ENCODE peak calls at places on chromosomes 3 and 15, in five cellular contexts. E, J, H, G and D are unnamed samples.

GRCh38 chr15:85480923-85481322 is 100.5 kb downstream of the AKAP13 start:
- DNase-seq in E (no peak), J (no peak), H (no peak), G (no peak), D (no peak)

GRCh38 chr15:34795267-34796081 is at the start of gene ACTC1:
- DNase-seq in E (peak), J (no peak), H (peak), G (no peak), D (peak)

GRCh38 chr3:136811701-136812100 is 7.2 kb upstream of the SLC35G2 start:
- DNase-seq in E (no peak), J (no peak), H (no peak), G (no peak), D (no peak)

GRCh38 chr15:88704791-88705768 is 66.3 kb downstream of the ISG20 start:
- DNase-seq in E (no peak), J (no peak), H (no peak), G (no peak), D (no peak)

GRCh38 chr3:45950686-45951600 is 7.7 kb downstream of the CXCR6 start:
- DNase-seq in E (no peak), J (no peak), H (no peak), G (no peak), D (no peak)

GRCh38 chr3:57393957-57394356 is 101.5 kb upstream of the ASB14 start:
- DNase-seq in E (no peak), J (no peak), H (no peak), G (no peak), D (no peak)

GRCh38 chr15:100602822-100603393 is 519 bp downstream of the ASB7 start:
- DNase-seq in E (peak), J (peak), H (peak), G (peak), D (peak)

GRCh38 chr15:101320501-101321052 is 25.5 kb upstream of the SNRPA1 start:
- DNase-seq in E (no peak), J (no peak), H (no peak), G (no peak), D (peak)

GRCh38 chr3:45914362-45915077 is 28.2 kb downstream of the CCR9 start:
- DNase-seq in E (no peak), J (no peak), H (no peak), G (no peak), D (no peak)

GRCh38 chr15:47717036-47717611 is at the start of gene SEMA6D:
- DNase-seq in E (peak), J (peak), H (no peak), G (peak), D (peak)

GRCh38 chr3:71987828-71988227 is 202.9 kb upstream of the PROK2 start:
- DNase-seq in E (no peak), J (peak), H (no peak), G (no peak), D (no peak)

GRCh38 chr3:165491487-165491886 is 295.3 kb upstream of the SLITRK3 start:
- DNase-seq in E (no peak), J (no peak), H (no peak), G (no peak), D (peak)

GRCh38 chr15:82048809-82049208 is 3.0 kb upstream of the MEX3B start:
- DNase-seq in E (no peak), J (no peak), H (no peak), G (no peak), D (no peak)

GRCh38 chr15:67097893-67098740 is 32.7 kb downstream of the SMAD3 start:
- DNase-seq in E (no peak), J (no peak), H (peak), G (no peak), D (peak)

GRCh38 chr3:158912621-158913020 is 110.8 kb downstream of the MFSD1 start:
- DNase-seq in E (no peak), J (no peak), H (no peak), G (no peak), D (no peak)

GRCh38 chr15:65906396-65906795 is 37.1 kb downstream of the RAB11A start:
- DNase-seq in E (no peak), J (no peak), H (no peak), G (no peak), D (no peak)

GRCh38 chr3:178522200-178523052 is 13.8 kb upstream of the KCNMB2 start:
- DNase-seq in E (no peak), J (no peak), H (no peak), G (no peak), D (no peak)

GRCh38 chr15:91857772-91858171 is 4.3 kb downstream of the SLCO3A1 start:
- DNase-seq in E (no peak), J (no peak), H (no peak), G (no peak), D (no peak)

GRCh38 chr3:4949659-4950058 is 29.6 kb upstream of the BHLHE40 start:
- DNase-seq in E (no peak), J (no peak), H (no peak), G (no peak), D (no peak)

GRCh38 chr3:10867384-10867783 is 51.4 kb downstream of the SLC6A11 start:
- DNase-seq in E (no peak), J (peak), H (peak), G (no peak), D (no peak)

DNA sequence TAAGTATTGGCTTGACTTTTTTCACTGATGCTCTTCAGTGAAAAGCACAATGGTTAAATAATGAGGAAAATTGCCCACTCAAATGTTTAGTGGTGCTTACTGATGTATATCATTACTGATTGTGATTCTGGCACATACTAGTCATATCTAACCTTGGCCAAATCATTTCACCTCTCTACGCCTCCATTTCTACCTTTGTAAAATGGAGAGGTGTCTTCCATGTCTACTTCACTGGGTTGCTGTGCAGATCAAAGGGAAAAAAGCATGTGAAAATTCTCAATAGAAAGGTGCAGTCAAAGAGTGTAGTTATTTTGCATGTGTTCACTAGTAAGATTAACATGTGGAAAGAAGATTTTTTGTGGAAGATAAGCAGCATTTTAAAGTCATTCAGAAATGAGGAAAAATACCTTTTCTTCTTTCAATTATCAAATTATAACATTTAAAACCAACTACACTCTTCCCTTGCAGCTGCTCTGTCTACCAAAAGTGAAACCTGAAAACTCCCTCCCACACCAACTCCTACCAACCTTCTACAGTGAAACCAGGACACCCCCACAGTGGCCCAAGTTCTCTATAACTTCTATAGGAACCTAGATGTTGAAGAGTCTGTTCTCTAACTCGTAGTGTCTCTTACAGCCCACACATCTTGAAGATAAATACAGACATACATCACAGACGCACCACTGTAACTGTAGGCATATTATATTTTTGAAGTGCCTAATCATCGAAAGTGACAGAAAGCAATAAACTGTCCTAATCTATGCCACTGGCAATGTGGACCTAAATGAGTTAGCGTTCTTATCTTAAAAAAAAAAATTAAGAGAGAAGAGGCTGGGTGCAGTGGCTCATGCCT is 1.4 kb downstream of the CD200R1 start:
- DNase-seq in E (no peak), J (no peak), H (no peak), G (no peak), D (no peak)
- TF ChIP-seq BHLHE40 in E (no peak), J (no peak), H (no peak), G (no peak), D (no peak)

GRCh38 chr15:71162309-71162708 is 47.0 kb downstream of the THSD4 start:
- DNase-seq in E (no peak), J (no peak), H (no peak), G (no peak), D (no peak)

GRCh38 chr15:71171195-71171594 is 55.9 kb downstream of the THSD4 start:
- DNase-seq in E (no peak), J (no peak), H (no peak), G (no peak), D (no peak)

GRCh38 chr15:71170163-71170562 is 54.9 kb downstream of the THSD4 start:
- DNase-seq in E (no peak), J (no peak), H (no peak), G (no peak), D (no peak)

GRCh38 chr15:71168163-71168832 is 53.0 kb downstream of the THSD4 start:
- DNase-seq in E (no peak), J (no peak), H (no peak), G (no peak), D (no peak)

DNA sequence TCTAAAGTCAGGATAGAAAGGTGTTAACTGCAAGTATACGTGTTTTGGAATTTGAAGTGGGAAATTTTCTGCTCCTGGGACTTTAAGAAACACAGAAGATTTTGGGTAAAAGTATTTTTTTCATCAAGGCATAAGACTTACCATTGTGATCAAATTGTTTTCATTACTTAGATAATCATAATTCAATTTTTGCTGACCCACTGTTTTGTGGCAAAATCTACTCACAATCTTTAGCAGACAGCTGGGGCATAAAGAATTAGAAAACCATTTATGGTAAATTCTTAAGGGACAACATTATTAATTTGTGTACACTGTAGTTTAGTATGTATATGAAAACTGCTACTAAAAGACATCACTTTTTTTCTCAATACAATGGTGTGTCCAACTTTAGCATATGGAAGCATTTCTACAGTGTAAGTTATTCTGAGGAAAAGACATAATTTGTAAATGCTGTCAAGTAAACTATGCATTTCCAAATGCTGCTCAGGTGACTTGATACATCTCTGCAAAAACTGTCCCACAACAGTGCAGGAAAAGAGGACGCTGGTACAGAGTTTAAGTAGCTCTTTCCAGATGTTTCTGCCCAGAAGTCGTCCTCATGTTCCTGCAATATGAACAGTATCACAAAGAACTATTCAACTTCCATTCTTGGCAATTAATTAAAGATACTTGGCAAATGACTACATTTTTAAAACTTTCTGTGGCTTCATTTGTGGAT is 52.3 kb downstream of the THSD4 start:
- DNase-seq in E (no peak), J (no peak), H (no peak), G (no peak), D (no peak)
- TF ChIP-seq BHLHE40 in E (no peak), J (no peak), H (no peak), G (no peak), D (no peak)

GRCh38 chr15:95975212-95975611 is 355.3 kb upstream of the NR2F2 start:
- DNase-seq in E (no peak), J (no peak), H (no peak), G (no peak), D (no peak)
- TF ChIP-seq BHLHE40 in E (no peak), J (no peak), H (no peak), G (no peak), D (no peak)

GRCh38 chr3:138084196-138084595 is 31.2 kb downstream of the DZIP1L start:
- DNase-seq in E (no peak), J (no peak), H (no peak), G (no peak), D (no peak)

GRCh38 chr3:138082085-138082991 is 33.1 kb downstream of the DZIP1L start:
- DNase-seq in E (no peak), J (peak), H (no peak), G (peak), D (peak)

GRCh38 chr3:138081371-138082084 is 33.9 kb downstream of the DZIP1L start:
- DNase-seq in E (no peak), J (no peak), H (no peak), G (no peak), D (peak)

GRCh38 chr3:138079901-138080300 is 35.5 kb downstream of the DZIP1L start:
- DNase-seq in E (no peak), J (no peak), H (no peak), G (no peak), D (peak)

DNA sequence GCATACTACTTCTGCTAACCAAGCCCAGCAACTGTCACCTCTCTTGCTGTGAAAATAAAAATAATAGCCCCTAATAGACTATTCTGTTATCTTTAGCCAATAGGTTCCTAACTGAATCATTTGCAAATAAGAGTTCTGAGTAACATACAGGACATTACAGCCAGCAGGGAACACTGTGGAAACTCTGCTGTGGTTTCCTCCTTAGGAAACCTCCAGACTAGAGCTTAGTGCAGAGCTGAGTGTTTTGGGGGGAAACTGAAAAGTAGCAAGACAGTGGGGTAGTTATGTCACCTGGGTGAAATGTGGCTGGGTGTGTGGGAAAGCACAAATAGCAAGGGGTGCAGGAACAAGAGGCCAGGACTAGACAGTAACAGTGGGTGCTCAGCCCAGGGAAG is 32.4 kb downstream of the DZIP1L start:
- DNase-seq in E (no peak), J (no peak), H (no peak), G (no peak), D (no peak)
- TF ChIP-seq BHLHE40 in E (no peak), J (no peak), H (no peak), G (no peak), D (no peak)